ENCODE peak calls at places on chromosome 21, in five cellular contexts. One of them, this sample, is unnamed.
A peak's percentile ranks its signal among the peaks of the same experiment; 100 is the strongest.

GRCh38 chr21:43733529-43734071 is 14.7 kb downstream of the PDXK start:
- DNase-seq in activated CD8-positive, alpha-beta memory T cell treated with anti-CD3 and anti-CD28 coated beads, Interleukin-2, amount 50 U/mL, for 48 hours: peak; percentile 74
- DNase-seq in CMK: no peak
- DNase-seq in left lung: no peak
- DNase-seq in Jurkat, Clone E6-1: no peak
- DNase-seq in this sample: no peak

GRCh38 chr21:46100426-46100825 is 2.5 kb downstream of the COL6A2 start:
- DNase-seq in activated CD8-positive, alpha-beta memory T cell treated with anti-CD3 and anti-CD28 coated beads, Interleukin-2, amount 50 U/mL, for 48 hours: no peak
- DNase-seq in CMK: no peak
- DNase-seq in left lung: no peak
- DNase-seq in Jurkat, Clone E6-1: no peak
- DNase-seq in this sample: no peak

GRCh38 chr21:44427241-44428120 is 27.8 kb upstream of the LRRC3 start:
- DNase-seq in activated CD8-positive, alpha-beta memory T cell treated with anti-CD3 and anti-CD28 coated beads, Interleukin-2, amount 50 U/mL, for 48 hours: peak; percentile 45
- DNase-seq in CMK: no peak
- DNase-seq in left lung: peak; percentile 73
- DNase-seq in Jurkat, Clone E6-1: no peak
- DNase-seq in this sample: no peak

GRCh38 chr21:42367379-42368165 is 1.2 kb upstream of the TFF1 start:
- DNase-seq in activated CD8-positive, alpha-beta memory T cell treated with anti-CD3 and anti-CD28 coated beads, Interleukin-2, amount 50 U/mL, for 48 hours: no peak
- DNase-seq in CMK: no peak
- DNase-seq in left lung: peak; percentile 61
- DNase-seq in Jurkat, Clone E6-1: no peak
- DNase-seq in this sample: no peak

GRCh38 chr21:33080776-33081175 is 10.8 kb downstream of the OLIG1 start:
- DNase-seq in activated CD8-positive, alpha-beta memory T cell treated with anti-CD3 and anti-CD28 coated beads, Interleukin-2, amount 50 U/mL, for 48 hours: no peak
- DNase-seq in CMK: no peak
- DNase-seq in left lung: no peak
- DNase-seq in Jurkat, Clone E6-1: no peak
- DNase-seq in this sample: no peak

GRCh38 chr21:45887121-45887611 is 94.4 kb upstream of the COL6A1 start:
- DNase-seq in activated CD8-positive, alpha-beta memory T cell treated with anti-CD3 and anti-CD28 coated beads, Interleukin-2, amount 50 U/mL, for 48 hours: no peak
- DNase-seq in CMK: no peak
- DNase-seq in left lung: peak; percentile 29
- DNase-seq in Jurkat, Clone E6-1: no peak
- DNase-seq in this sample: no peak

GRCh38 chr21:40118527-40118926 is 251.3 kb downstream of the PCP4 start:
- DNase-seq in activated CD8-positive, alpha-beta memory T cell treated with anti-CD3 and anti-CD28 coated beads, Interleukin-2, amount 50 U/mL, for 48 hours: no peak
- DNase-seq in CMK: no peak
- DNase-seq in left lung: peak; percentile 23
- DNase-seq in Jurkat, Clone E6-1: no peak
- DNase-seq in this sample: no peak

GRCh38 chr21:14273736-14274538 is 58.0 kb downstream of the RBM11 start:
- DNase-seq in activated CD8-positive, alpha-beta memory T cell treated with anti-CD3 and anti-CD28 coated beads, Interleukin-2, amount 50 U/mL, for 48 hours: peak; percentile 49
- DNase-seq in CMK: no peak
- DNase-seq in left lung: peak; percentile 92
- DNase-seq in Jurkat, Clone E6-1: no peak
- DNase-seq in this sample: no peak

GRCh38 chr21:46253610-46254124 is 25.1 kb upstream of the LSS start:
- DNase-seq in activated CD8-positive, alpha-beta memory T cell treated with anti-CD3 and anti-CD28 coated beads, Interleukin-2, amount 50 U/mL, for 48 hours: no peak
- DNase-seq in CMK: peak; percentile 100
- DNase-seq in left lung: no peak
- DNase-seq in Jurkat, Clone E6-1: peak; percentile 87
- DNase-seq in this sample: no peak

GRCh38 chr21:15992171-15992570 is 262.4 kb downstream of the USP25 start:
- DNase-seq in activated CD8-positive, alpha-beta memory T cell treated with anti-CD3 and anti-CD28 coated beads, Interleukin-2, amount 50 U/mL, for 48 hours: no peak
- DNase-seq in CMK: no peak
- DNase-seq in left lung: no peak
- DNase-seq in Jurkat, Clone E6-1: no peak
- DNase-seq in this sample: peak; percentile 84

GRCh38 chr21:25647632-25648031 is 8.6 kb downstream of the JAM2 start:
- DNase-seq in activated CD8-positive, alpha-beta memory T cell treated with anti-CD3 and anti-CD28 coated beads, Interleukin-2, amount 50 U/mL, for 48 hours: no peak
- DNase-seq in CMK: no peak
- DNase-seq in left lung: no peak
- DNase-seq in Jurkat, Clone E6-1: no peak
- DNase-seq in this sample: no peak

GRCh38 chr21:27761623-27762022 is 794.7 kb upstream of the ADAMTS5 start:
- DNase-seq in activated CD8-positive, alpha-beta memory T cell treated with anti-CD3 and anti-CD28 coated beads, Interleukin-2, amount 50 U/mL, for 48 hours: no peak
- DNase-seq in CMK: no peak
- DNase-seq in left lung: no peak
- DNase-seq in Jurkat, Clone E6-1: no peak
- DNase-seq in this sample: no peak

GRCh38 chr21:18382141-18382540 is 21.4 kb downstream of the TMPRSS15 start:
- DNase-seq in activated CD8-positive, alpha-beta memory T cell treated with anti-CD3 and anti-CD28 coated beads, Interleukin-2, amount 50 U/mL, for 48 hours: no peak
- DNase-seq in CMK: no peak
- DNase-seq in left lung: no peak
- DNase-seq in Jurkat, Clone E6-1: no peak
- DNase-seq in this sample: no peak

GRCh38 chr21:35044128-35044527 is 5.0 kb downstream of the RUNX1 start:
- DNase-seq in activated CD8-positive, alpha-beta memory T cell treated with anti-CD3 and anti-CD28 coated beads, Interleukin-2, amount 50 U/mL, for 48 hours: no peak
- DNase-seq in CMK: no peak
- DNase-seq in left lung: no peak
- DNase-seq in Jurkat, Clone E6-1: no peak
- DNase-seq in this sample: no peak

GRCh38 chr21:38434913-38435533 is 63.3 kb downstream of the ERG start:
- DNase-seq in activated CD8-positive, alpha-beta memory T cell treated with anti-CD3 and anti-CD28 coated beads, Interleukin-2, amount 50 U/mL, for 48 hours: no peak
- DNase-seq in CMK: no peak
- DNase-seq in left lung: no peak
- DNase-seq in Jurkat, Clone E6-1: no peak
- DNase-seq in this sample: no peak

GRCh38 chr21:45514311-45515021 is 27.8 kb downstream of the SLC19A1 start:
- DNase-seq in activated CD8-positive, alpha-beta memory T cell treated with anti-CD3 and anti-CD28 coated beads, Interleukin-2, amount 50 U/mL, for 48 hours: no peak
- DNase-seq in CMK: no peak
- DNase-seq in left lung: peak; percentile 64
- DNase-seq in Jurkat, Clone E6-1: no peak
- DNase-seq in this sample: no peak

GRCh38 chr21:44874240-44874496 is 678 bp upstream of the PTTG1IP start:
- DNase-seq in activated CD8-positive, alpha-beta memory T cell treated with anti-CD3 and anti-CD28 coated beads, Interleukin-2, amount 50 U/mL, for 48 hours: no peak
- DNase-seq in CMK: no peak
- DNase-seq in left lung: no peak
- DNase-seq in Jurkat, Clone E6-1: no peak
- DNase-seq in this sample: no peak

GRCh38 chr21:45875881-45876280 is 105.7 kb upstream of the COL6A1 start:
- DNase-seq in activated CD8-positive, alpha-beta memory T cell treated with anti-CD3 and anti-CD28 coated beads, Interleukin-2, amount 50 U/mL, for 48 hours: no peak
- DNase-seq in CMK: no peak
- DNase-seq in left lung: no peak
- DNase-seq in Jurkat, Clone E6-1: no peak
- DNase-seq in this sample: no peak

GRCh38 chr21:45972353-45972715 is 9.2 kb upstream of the COL6A1 start:
- DNase-seq in activated CD8-positive, alpha-beta memory T cell treated with anti-CD3 and anti-CD28 coated beads, Interleukin-2, amount 50 U/mL, for 48 hours: no peak
- DNase-seq in CMK: no peak
- DNase-seq in left lung: peak; percentile 74
- DNase-seq in Jurkat, Clone E6-1: no peak
- DNase-seq in this sample: no peak

GRCh38 chr21:42631142-42631541 is 22.3 kb upstream of the PDE9A start:
- DNase-seq in activated CD8-positive, alpha-beta memory T cell treated with anti-CD3 and anti-CD28 coated beads, Interleukin-2, amount 50 U/mL, for 48 hours: no peak
- DNase-seq in CMK: no peak
- DNase-seq in left lung: no peak
- DNase-seq in Jurkat, Clone E6-1: no peak
- DNase-seq in this sample: no peak

GRCh38 chr21:35048183-35048601 is 910 bp downstream of the RUNX1 start:
- DNase-seq in activated CD8-positive, alpha-beta memory T cell treated with anti-CD3 and anti-CD28 coated beads, Interleukin-2, amount 50 U/mL, for 48 hours: peak; percentile 71
- DNase-seq in CMK: no peak
- DNase-seq in left lung: peak; percentile 84
- DNase-seq in Jurkat, Clone E6-1: no peak
- DNase-seq in this sample: no peak

GRCh38 chr21:45970674-45971486 is 10.7 kb upstream of the COL6A1 start:
- DNase-seq in activated CD8-positive, alpha-beta memory T cell treated with anti-CD3 and anti-CD28 coated beads, Interleukin-2, amount 50 U/mL, for 48 hours: peak; percentile 86
- DNase-seq in CMK: no peak
- DNase-seq in left lung: peak; percentile 81
- DNase-seq in Jurkat, Clone E6-1: no peak
- DNase-seq in this sample: no peak

GRCh38 chr21:32962286-32962685 is 63.4 kb upstream of the OLIG2 start:
- DNase-seq in activated CD8-positive, alpha-beta memory T cell treated with anti-CD3 and anti-CD28 coated beads, Interleukin-2, amount 50 U/mL, for 48 hours: no peak
- DNase-seq in CMK: no peak
- DNase-seq in left lung: no peak
- DNase-seq in Jurkat, Clone E6-1: no peak
- DNase-seq in this sample: no peak

GRCh38 chr21:45471229-45472052 is 66.5 kb downstream of the COL18A1 start:
- DNase-seq in activated CD8-positive, alpha-beta memory T cell treated with anti-CD3 and anti-CD28 coated beads, Interleukin-2, amount 50 U/mL, for 48 hours: no peak
- DNase-seq in CMK: no peak
- DNase-seq in left lung: peak; percentile 38
- DNase-seq in Jurkat, Clone E6-1: no peak
- DNase-seq in this sample: peak; percentile 57

GRCh38 chr21:16279658-16280581 is 550.1 kb downstream of the USP25 start:
- DNase-seq in activated CD8-positive, alpha-beta memory T cell treated with anti-CD3 and anti-CD28 coated beads, Interleukin-2, amount 50 U/mL, for 48 hours: no peak
- DNase-seq in CMK: no peak
- DNase-seq in left lung: no peak
- DNase-seq in Jurkat, Clone E6-1: no peak
- DNase-seq in this sample: no peak

GRCh38 chr21:32307706-32308105 is 9.1 kb downstream of the MRAP start:
- DNase-seq in activated CD8-positive, alpha-beta memory T cell treated with anti-CD3 and anti-CD28 coated beads, Interleukin-2, amount 50 U/mL, for 48 hours: no peak
- DNase-seq in CMK: no peak
- DNase-seq in left lung: no peak
- DNase-seq in Jurkat, Clone E6-1: no peak
- DNase-seq in this sample: no peak

GRCh38 chr21:21715286-21715969 is 717.2 kb downstream of the NCAM2 start:
- DNase-seq in activated CD8-positive, alpha-beta memory T cell treated with anti-CD3 and anti-CD28 coated beads, Interleukin-2, amount 50 U/mL, for 48 hours: no peak
- DNase-seq in CMK: no peak
- DNase-seq in left lung: no peak
- DNase-seq in Jurkat, Clone E6-1: no peak
- DNase-seq in this sample: no peak

GRCh38 chr21:42423197-42423675 is 19.5 kb downstream of the UBASH3A start:
- DNase-seq in activated CD8-positive, alpha-beta memory T cell treated with anti-CD3 and anti-CD28 coated beads, Interleukin-2, amount 50 U/mL, for 48 hours: peak; percentile 76
- DNase-seq in CMK: no peak
- DNase-seq in left lung: no peak
- DNase-seq in Jurkat, Clone E6-1: peak; percentile 80
- DNase-seq in this sample: no peak